ENCODE peak calls at places on chromosomes 7 and 10, in six cellular contexts. M is HuH-7.5, H is posterior cingulate gyrus, E is transverse colon, L is thoracic aorta, T is psoas muscle. N is an unnamed sample.
A peak's percentile ranks its signal among the peaks of the same experiment; 100 is the strongest.

GRCh38 chr10:26682926-26683325 is 14.6 kb upstream of the PDSS1 start:
- DNase-seq in H (no peak), M (no peak), T (no peak), L (no peak), E (no peak), N (no peak)

GRCh38 chr10:7505196-7505595 is 94.4 kb upstream of the SFMBT2 start:
- DNase-seq in L (no peak), T (no peak), H (no peak), M (no peak), E (no peak), N (no peak)

GRCh38 chr7:111864291-111864976 is 302.1 kb upstream of the IMMP2L start:
- DNase-seq in E (no peak), T (no peak), M (no peak), L (no peak), H (no peak), N (no peak)

GRCh38 chr10:33798754-33799153 is 464.3 kb upstream of the NRP1 start:
- DNase-seq in L (no peak), H (no peak), T (no peak), E (no peak), M (no peak), N (no peak)

GRCh38 chr10:104450954-104451353 is 97.3 kb downstream of the CFAP58 start:
- DNase-seq in L (no peak), E (no peak), T (no peak), H (no peak), M (no peak), N (no peak)

GRCh38 chr7:77903597-77903996 is 105.0 kb downstream of the PHTF2 start:
- DNase-seq in H (no peak), T (peak; percentile 70), E (no peak), L (no peak), M (no peak), N (no peak)

GRCh38 chr10:3034611-3035010 is 32.7 kb upstream of the PFKP start:
- DNase-seq in E (no peak), L (no peak), T (no peak), M (no peak), H (no peak), N (no peak)

GRCh38 chr10:30697806-30698205 is 68.3 kb upstream of the LYZL2 start:
- DNase-seq in T (no peak), H (no peak), L (no peak), M (no peak), E (no peak), N (no peak)

GRCh38 chr7:46559194-46559576 is 638.1 kb upstream of the IGFBP3 start:
- DNase-seq in M (no peak), E (no peak), L (no peak), H (no peak), T (no peak), N (no peak)

GRCh38 chr7:23404546-23405239 is 65.6 kb downstream of the IGF2BP3 start:
- DNase-seq in H (no peak), E (no peak), L (no peak), T (no peak), M (no peak), N (no peak)

N was measured in stomach.